ENCODE peak calls at places on chromosomes 2 and 18, in four cellular contexts. One of them, this sample, is unnamed.

GRCh38 chr2:70779911-70780580 is 10.4 kb downstream of the FIGLA start:
- DNase-seq in NB4: no peak
- DNase-seq in SJSA1: no peak
- DNase-seq in left ventricle myocardium inferior: no peak
- DNase-seq in this sample: no peak

GRCh38 chr2:138071720-138072719 is 107.7 kb downstream of the HNMT start:
- DNase-seq in left ventricle myocardium inferior: no peak
- DNase-seq in SJSA1: peak
- DNase-seq in NB4: no peak
- DNase-seq in this sample: no peak

GRCh38 chr18:41371718-41372117 is 583.3 kb upstream of the PIK3C3 start:
- DNase-seq in SJSA1: no peak
- DNase-seq in NB4: no peak
- DNase-seq in left ventricle myocardium inferior: no peak
- DNase-seq in this sample: no peak

GRCh38 chr2:18422416-18423165 is 137.9 kb downstream of the RDH14 start:
- DNase-seq in NB4: no peak
- DNase-seq in SJSA1: no peak
- DNase-seq in left ventricle myocardium inferior: no peak
- DNase-seq in this sample: no peak

GRCh38 chr2:236444187-236444586 is 125.4 kb upstream of the ACKR3 start:
- DNase-seq in NB4: no peak
- DNase-seq in left ventricle myocardium inferior: no peak
- DNase-seq in SJSA1: no peak
- DNase-seq in this sample: no peak

GRCh38 chr2:67516899-67517530 is 119.9 kb downstream of the ETAA1 start:
- DNase-seq in left ventricle myocardium inferior: no peak
- DNase-seq in SJSA1: no peak
- DNase-seq in NB4: no peak
- DNase-seq in this sample: no peak

GRCh38 chr2:30422437-30422805 is 24.6 kb upstream of the LCLAT1 start:
- DNase-seq in SJSA1: peak
- DNase-seq in NB4: peak
- DNase-seq in left ventricle myocardium inferior: peak
- DNase-seq in this sample: no peak

GRCh38 chr18:50065039-50065438 is 129.9 kb downstream of the MYO5B start:
- DNase-seq in SJSA1: no peak
- DNase-seq in NB4: no peak
- DNase-seq in left ventricle myocardium inferior: no peak
- DNase-seq in this sample: no peak

GRCh38 chr2:138421971-138422335 is 79.6 kb upstream of the SPOPL start:
- DNase-seq in left ventricle myocardium inferior: no peak
- DNase-seq in NB4: peak
- DNase-seq in SJSA1: no peak
- DNase-seq in this sample: no peak

GRCh38 chr2:134431837-134432437 is 178.1 kb downstream of the MGAT5 start:
- DNase-seq in NB4: no peak
- DNase-seq in left ventricle myocardium inferior: no peak
- DNase-seq in SJSA1: peak
- DNase-seq in this sample: no peak

GRCh38 chr18:50401888-50402287 is 27.0 kb downstream of the SKA1 start:
- DNase-seq in SJSA1: no peak
- DNase-seq in NB4: no peak
- DNase-seq in left ventricle myocardium inferior: peak
- DNase-seq in this sample: no peak

GRCh38 chr18:62713651-62714247 is 1.6 kb upstream of the PHLPP1 start:
- DNase-seq in left ventricle myocardium inferior: no peak
- DNase-seq in SJSA1: no peak
- DNase-seq in NB4: no peak
- DNase-seq in this sample: no peak

GRCh38 chr2:1865716-1866234 is 121.5 kb upstream of the PXDN start:
- DNase-seq in NB4: no peak
- DNase-seq in SJSA1: no peak
- DNase-seq in left ventricle myocardium inferior: no peak
- DNase-seq in this sample: no peak

GRCh38 chr18:27599202-27599829 is 414.2 kb upstream of the CHST9 start:
- DNase-seq in NB4: peak
- DNase-seq in SJSA1: peak
- DNase-seq in left ventricle myocardium inferior: no peak
- DNase-seq in this sample: no peak

GRCh38 chr2:205868054-205868453 is 185.8 kb downstream of the NRP2 start:
- DNase-seq in NB4: peak
- DNase-seq in left ventricle myocardium inferior: no peak
- DNase-seq in SJSA1: no peak
- DNase-seq in this sample: no peak

GRCh38 chr2:219045937-219046550 is 4.7 kb upstream of the CFAP65 start:
- DNase-seq in left ventricle myocardium inferior: no peak
- DNase-seq in SJSA1: no peak
- DNase-seq in NB4: peak
- DNase-seq in this sample: no peak

GRCh38 chr2:237798236-237799059 is at the start of gene RBM44:
- DNase-seq in NB4: no peak
- DNase-seq in left ventricle myocardium inferior: no peak
- DNase-seq in SJSA1: no peak
- DNase-seq in this sample: no peak

GRCh38 chr2:121210691-121211090 is 74.3 kb downstream of the TFCP2L1 start:
- DNase-seq in SJSA1: no peak
- DNase-seq in NB4: no peak
- DNase-seq in left ventricle myocardium inferior: peak
- DNase-seq in this sample: no peak

GRCh38 chr2:172965433-172965832 is 110.2 kb upstream of the MAP3K20 start:
- DNase-seq in SJSA1: no peak
- DNase-seq in NB4: no peak
- DNase-seq in left ventricle myocardium inferior: no peak
- DNase-seq in this sample: no peak

GRCh38 chr2:150588210-150588870 is 100.9 kb upstream of the RND3 start:
- DNase-seq in SJSA1: no peak
- DNase-seq in NB4: no peak
- DNase-seq in left ventricle myocardium inferior: no peak
- DNase-seq in this sample: no peak

GRCh38 chr2:9153589-9153988 is 53.0 kb upstream of the ASAP2 start:
- DNase-seq in NB4: no peak
- DNase-seq in left ventricle myocardium inferior: no peak
- DNase-seq in SJSA1: no peak
- DNase-seq in this sample: no peak

GRCh38 chr2:9156483-9156882 is 50.1 kb upstream of the ASAP2 start:
- DNase-seq in left ventricle myocardium inferior: no peak
- DNase-seq in SJSA1: no peak
- DNase-seq in NB4: no peak
- DNase-seq in this sample: no peak

GRCh38 chr2:9150906-9151305 is 55.7 kb upstream of the ASAP2 start:
- DNase-seq in left ventricle myocardium inferior: no peak
- DNase-seq in NB4: no peak
- DNase-seq in SJSA1: no peak
- DNase-seq in this sample: no peak

GRCh38 chr2:9152975-9153402 is 53.6 kb upstream of the ASAP2 start:
- DNase-seq in NB4: no peak
- DNase-seq in left ventricle myocardium inferior: no peak
- DNase-seq in SJSA1: no peak
- DNase-seq in this sample: no peak

DNA sequence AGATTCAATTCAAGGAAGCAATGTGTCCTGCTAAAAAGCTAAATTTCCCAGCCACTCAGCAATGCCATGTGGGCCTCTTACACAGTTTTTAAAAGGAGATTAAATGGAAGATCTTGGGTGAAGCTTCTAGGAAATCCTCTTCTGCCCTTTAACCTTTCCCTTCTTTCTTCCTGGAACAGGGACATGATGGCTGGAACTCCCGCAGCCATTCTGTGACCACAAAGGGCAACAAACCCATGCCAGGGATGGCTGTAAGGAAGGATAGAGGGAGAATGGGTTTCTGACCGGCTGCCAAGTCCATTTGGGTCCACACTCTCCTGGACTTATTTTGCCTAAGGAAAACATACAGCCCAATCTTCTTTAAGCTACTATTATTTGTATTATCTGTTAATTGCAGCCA is 52.6 kb upstream of the ASAP2 start:
- DNase-seq in SJSA1: no peak
- DNase-seq in left ventricle myocardium inferior: no peak
- DNase-seq in NB4: no peak
- DNase-seq in this sample: no peak
- H3K4me3 ChIP-seq in SJSA1: no peak
- H3K4me3 ChIP-seq in left ventricle myocardium inferior: no peak
- H3K4me3 ChIP-seq in NB4: no peak
- H3K4me3 ChIP-seq in this sample: no peak

DNA sequence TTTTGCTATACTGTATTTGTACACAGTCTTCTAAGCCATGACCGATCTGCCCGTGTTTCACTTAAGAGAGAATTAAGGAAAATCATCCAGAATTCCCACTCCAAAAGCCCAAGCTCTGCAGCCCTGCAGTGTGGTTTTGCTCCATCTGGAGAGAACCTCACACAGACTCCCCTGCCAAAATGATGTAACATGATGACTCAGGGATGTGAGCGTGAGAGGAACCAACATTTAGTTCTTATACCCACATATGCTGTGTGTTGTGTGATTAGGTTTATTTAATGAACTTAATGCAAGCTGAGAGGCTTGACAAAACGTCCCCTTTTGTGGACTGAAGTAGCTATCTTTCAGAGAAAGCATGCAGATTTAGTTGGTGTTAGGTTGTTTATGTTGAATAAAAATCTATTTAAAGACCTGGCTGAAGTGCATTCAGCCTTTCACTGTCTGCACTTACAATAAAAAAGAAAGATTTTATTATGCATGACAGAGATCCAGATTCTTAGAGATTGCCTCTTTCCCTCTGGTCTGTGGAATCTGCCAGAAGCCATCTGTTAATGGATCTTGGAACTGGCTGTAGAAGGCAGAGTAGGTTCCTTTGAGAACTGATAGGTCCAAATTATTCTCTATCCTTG is 6.3 kb downstream of the RAB12 start:
- DNase-seq in SJSA1: peak
- DNase-seq in left ventricle myocardium inferior: no peak
- DNase-seq in NB4: peak
- DNase-seq in this sample: no peak
- H3K4me3 ChIP-seq in SJSA1: no peak
- H3K4me3 ChIP-seq in left ventricle myocardium inferior: peak
- H3K4me3 ChIP-seq in NB4: no peak
- H3K4me3 ChIP-seq in this sample: no peak

DNA sequence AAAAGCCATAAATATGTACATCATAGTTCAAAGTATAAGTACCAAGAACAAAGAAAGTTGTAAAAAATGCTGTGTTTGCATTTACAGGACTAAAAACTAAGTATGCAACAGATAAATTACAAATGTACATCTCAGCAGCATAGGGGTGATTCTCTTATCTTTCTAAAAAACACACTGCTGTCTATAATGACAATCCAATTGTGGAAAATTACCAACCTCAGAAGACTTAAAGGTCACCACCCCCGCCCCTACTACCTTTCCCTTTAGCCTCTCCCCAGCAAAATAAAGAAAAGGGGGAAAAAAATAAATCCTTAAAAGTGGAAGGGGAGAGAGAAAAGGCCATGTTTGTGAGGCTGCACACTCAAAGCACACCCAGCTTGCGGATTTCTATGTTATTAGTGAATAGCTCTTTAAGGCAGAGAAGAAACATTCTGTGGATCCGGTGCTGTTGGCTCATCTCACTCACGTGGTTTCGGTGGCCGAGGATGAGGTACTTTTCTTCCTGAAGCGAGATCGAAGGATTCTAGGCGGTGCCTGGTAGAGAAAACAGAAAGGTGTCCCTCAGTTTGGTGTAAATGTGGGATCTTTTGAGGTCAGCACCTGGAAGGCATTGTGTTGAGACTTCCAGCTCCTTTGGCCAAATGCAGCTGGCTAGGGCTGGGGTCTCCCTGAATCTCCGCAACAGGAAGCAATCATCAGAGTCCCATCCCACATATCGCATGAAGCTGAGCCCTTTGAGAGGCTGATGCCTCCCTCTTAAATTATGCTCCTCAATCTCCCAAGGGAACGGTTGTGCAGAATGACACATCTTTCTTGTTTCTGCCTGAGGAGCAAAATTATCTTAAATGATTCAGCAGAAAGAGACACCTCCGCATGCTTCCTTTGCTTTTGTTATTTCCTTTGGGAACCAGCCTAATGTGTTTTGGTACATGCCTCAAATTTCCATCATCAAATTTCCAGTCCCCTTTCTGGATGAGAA is 17.6 kb downstream of the MRPL35 start:
- DNase-seq in NB4: peak
- DNase-seq in left ventricle myocardium inferior: no peak
- DNase-seq in SJSA1: peak
- DNase-seq in this sample: peak
- H3K4me3 ChIP-seq in NB4: no peak
- H3K4me3 ChIP-seq in left ventricle myocardium inferior: peak
- H3K4me3 ChIP-seq in SJSA1: no peak
- H3K4me3 ChIP-seq in this sample: no peak

DNA sequence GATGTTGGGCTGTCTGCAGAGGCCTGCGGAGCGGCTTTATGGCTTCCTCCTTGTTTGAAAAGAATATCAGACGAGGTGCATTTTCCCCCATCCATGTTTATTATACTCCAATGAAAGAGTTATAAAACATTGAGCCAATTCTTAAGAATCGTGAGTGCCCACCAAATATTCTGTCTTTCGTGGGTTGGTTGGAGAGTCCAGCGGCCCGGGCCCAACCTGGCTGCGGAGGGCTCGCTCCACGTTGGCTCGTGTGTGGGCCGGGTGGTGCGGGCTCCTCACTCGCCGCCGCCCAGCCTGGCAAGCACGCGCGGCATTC is 747 bp upstream of the HS6ST1 start:
- DNase-seq in left ventricle myocardium inferior: no peak
- DNase-seq in SJSA1: no peak
- DNase-seq in NB4: no peak
- DNase-seq in this sample: no peak
- H3K4me3 ChIP-seq in left ventricle myocardium inferior: peak
- H3K4me3 ChIP-seq in SJSA1: peak
- H3K4me3 ChIP-seq in NB4: peak
- H3K4me3 ChIP-seq in this sample: peak

This sample was measured in right atrium auricular region.